ENCODE peak calls at places on chromosomes 4 and X, in eight cellular contexts. E is K562, K is spleen, M is suprapubic skin, P is tibial nerve, O is stomach, G is A549, A is uterus. Q is an unnamed sample.
A peak's percentile ranks its signal among the peaks of the same experiment; 100 is the strongest.

GRCh38 chr4:82268050-82268825 is 105.6 kb downstream of the HNRNPD start:
- DNase-seq in E (peak; percentile 59), K (no peak), M (no peak), P (peak; percentile 47), O (peak; percentile 37), G (peak; percentile 40), A (peak; percentile 30), Q (peak; percentile 65)

GRCh38 chr4:138308421-138308820 is 66.3 kb upstream of the SLC7A11 start:
- DNase-seq in E (no peak), K (no peak), M (no peak), P (no peak), O (no peak), G (no peak), A (no peak), Q (no peak)

GRCh38 chr4:66475596-66475995 is 805.3 kb upstream of the EPHA5 start:
- DNase-seq in E (no peak), K (no peak), M (no peak), P (no peak), O (no peak), G (no peak), A (no peak), Q (no peak)

GRCh38 chr4:76709454-76709853 is 188.5 kb downstream of the SOWAHB start:
- DNase-seq in E (no peak), K (no peak), M (no peak), P (no peak), O (no peak), G (no peak), A (no peak), Q (no peak)

GRCh38 chr4:60506061-60506460 is 694.1 kb upstream of the ADGRL3 start:
- DNase-seq in E (no peak), K (no peak), M (no peak), P (no peak), O (no peak), G (no peak), A (no peak), Q (no peak)

GRCh38 chr4:1250527-1250812 is 1.5 kb upstream of the CTBP1 start:
- DNase-seq in E (no peak), K (peak; percentile 80), M (no peak), P (no peak), O (no peak), G (no peak), A (no peak), Q (no peak)

GRCh38 chr4:85370400-85371032 is 104.4 kb upstream of the ARHGAP24 start:
- DNase-seq in E (peak; percentile 51), K (no peak), M (no peak), P (peak; percentile 30), O (peak; percentile 28), G (no peak), A (no peak), Q (no peak)

GRCh38 chrX:10922158-10922557 is 189.0 kb upstream of the HCCS start:
- DNase-seq in E (no peak), K (no peak), M (no peak), P (no peak), O (no peak), G (no peak), A (no peak), Q (no peak)

GRCh38 chr4:80202784-80203553 is 5.7 kb downstream of the PRDM8 start:
- DNase-seq in E (no peak), K (peak; percentile 90), M (peak; percentile 66), P (no peak), O (no peak), G (no peak), A (peak; percentile 35), Q (peak; percentile 45)

GRCh38 chr4:95847908-95848468 is 8.1 kb downstream of the PDHA2 start:
- DNase-seq in E (no peak), K (no peak), M (no peak), P (no peak), O (no peak), G (no peak), A (no peak), Q (no peak)

GRCh38 chr4:58602701-58603359 is 1492.6 kb upstream of the IGFBP7 start:
- DNase-seq in E (no peak), K (no peak), M (no peak), P (no peak), O (no peak), G (no peak), A (no peak), Q (no peak)

GRCh38 chr4:150909116-150909515 is 106.0 kb downstream of the LRBA start:
- DNase-seq in E (no peak), K (no peak), M (no peak), P (no peak), O (no peak), G (no peak), A (no peak), Q (no peak)

GRCh38 chr4:16530688-16531635 is 304.7 kb upstream of the TAPT1 start:
- DNase-seq in E (no peak), K (no peak), M (no peak), P (no peak), O (no peak), G (no peak), A (no peak), Q (no peak)

GRCh38 chrX:103685396-103685795 is 1.1 kb downstream of the MORF4L2 start:
- DNase-seq in E (peak; percentile 23), K (no peak), M (no peak), P (no peak), O (no peak), G (peak; percentile 15), A (no peak), Q (no peak)

GRCh38 chr4:87258677-87259076 is 38.3 kb upstream of the KLHL8 start:
- DNase-seq in E (no peak), K (no peak), M (no peak), P (no peak), O (no peak), G (no peak), A (no peak), Q (no peak)

GRCh38 chrX:69162466-69162865 is 2.8 kb downstream of the PJA1 start:
- DNase-seq in E (no peak), K (no peak), M (no peak), P (no peak), O (no peak), G (no peak), A (no peak), Q (no peak)

GRCh38 chrX:14697453-14697852 is 168.1 kb downstream of the GLRA2 start:
- DNase-seq in E (peak; percentile 25), K (no peak), M (no peak), P (peak; percentile 5), O (peak; percentile 28), G (peak; percentile 18), A (no peak), Q (peak; percentile 24)

GRCh38 chr4:184821242-184821641 is 4.5 kb downstream of the ACSL1 start:
- DNase-seq in E (no peak), K (no peak), M (no peak), P (no peak), O (no peak), G (no peak), A (no peak), Q (no peak)
- H3K4me1 ChIP-seq in E (peaks cover 22% of the 10 kb centered on the region), K (peaks cover 23% of the 10 kb centered on the region), M (peaks cover 60% of the 10 kb centered on the region), P (peaks cover 13% of the 10 kb centered on the region), O (peaks cover 76% of the 10 kb centered on the region), G (peaks cover 14% of the 10 kb centered on the region), A (no peaks in the 10 kb centered on the region), Q (peaks cover 38% of the 10 kb centered on the region)

GRCh38 chr4:83455300-83456183 is at the start of the genes HELQ and MRPS18C:
- DNase-seq in E (peak; percentile 99), K (peak; percentile 96), M (peak; percentile 99), P (peak; percentile 98), O (peak; percentile 96), G (peak; percentile 93), A (peak; percentile 95), Q (peak; percentile 96)
- TF ChIP-seq POLR2A in E (peak; percentile 96), K (peak; percentile 18), M (peak; percentile 83), P (peak; percentile 80), O (no peak), G (peak; percentile 62), A (peak; percentile 76), Q (peak; percentile 78)

GRCh38 chrX:40008841-40009461 is 88.8 kb downstream of the BCOR start:
- DNase-seq in E (no peak), K (peak; percentile 84), M (peak; percentile 69), P (no peak), O (no peak), G (no peak), A (peak; percentile 25), Q (peak; percentile 53)

GRCh38 chrX:40009890-40010289 is 87.9 kb downstream of the BCOR start:
- DNase-seq in E (no peak), K (no peak), M (no peak), P (no peak), O (no peak), G (no peak), A (no peak), Q (no peak)

GRCh38 chrX:40007746-40008705 is 89.7 kb downstream of the BCOR start:
- DNase-seq in E (no peak), K (no peak), M (no peak), P (no peak), O (no peak), G (no peak), A (peak; percentile 32), Q (no peak)

GRCh38 chrX:40010550-40011364 is 87.0 kb downstream of the BCOR start:
- DNase-seq in E (no peak), K (peak; percentile 76), M (no peak), P (no peak), O (no peak), G (no peak), A (no peak), Q (no peak)

DNA sequence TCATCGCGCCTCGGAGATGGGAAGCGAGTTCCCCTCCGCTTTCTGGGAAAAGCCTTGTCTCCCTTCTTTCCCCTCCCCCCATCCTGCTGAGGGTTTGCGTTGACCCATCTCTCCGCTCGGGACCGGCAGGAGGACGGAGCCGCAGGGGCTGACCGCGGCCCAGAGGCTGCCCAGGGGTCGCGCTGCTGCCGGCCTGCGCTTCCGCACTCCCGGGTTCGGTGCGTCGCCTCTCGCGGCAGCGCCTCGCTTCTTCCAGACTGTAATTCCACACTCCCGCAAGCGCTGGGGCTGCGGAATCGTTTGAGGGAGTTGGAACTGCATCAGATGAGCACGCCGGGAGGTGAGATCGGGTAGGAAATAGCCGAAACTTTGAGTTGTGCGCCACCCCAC is 88.3 kb downstream of the BCOR start:
- DNase-seq in E (no peak), K (no peak), M (no peak), P (no peak), O (no peak), G (no peak), A (no peak), Q (peak; percentile 24)
- H3K4me3 ChIP-seq in E (no peak overlapping the region), K (peak overlapping the region; percentile 56), M (peak overlapping the region; percentile 28), P (no peak overlapping the region), O (peak overlapping the region; percentile 2), G (no peak overlapping the region), A (no peak overlapping the region), Q (no peak overlapping the region)

DNA sequence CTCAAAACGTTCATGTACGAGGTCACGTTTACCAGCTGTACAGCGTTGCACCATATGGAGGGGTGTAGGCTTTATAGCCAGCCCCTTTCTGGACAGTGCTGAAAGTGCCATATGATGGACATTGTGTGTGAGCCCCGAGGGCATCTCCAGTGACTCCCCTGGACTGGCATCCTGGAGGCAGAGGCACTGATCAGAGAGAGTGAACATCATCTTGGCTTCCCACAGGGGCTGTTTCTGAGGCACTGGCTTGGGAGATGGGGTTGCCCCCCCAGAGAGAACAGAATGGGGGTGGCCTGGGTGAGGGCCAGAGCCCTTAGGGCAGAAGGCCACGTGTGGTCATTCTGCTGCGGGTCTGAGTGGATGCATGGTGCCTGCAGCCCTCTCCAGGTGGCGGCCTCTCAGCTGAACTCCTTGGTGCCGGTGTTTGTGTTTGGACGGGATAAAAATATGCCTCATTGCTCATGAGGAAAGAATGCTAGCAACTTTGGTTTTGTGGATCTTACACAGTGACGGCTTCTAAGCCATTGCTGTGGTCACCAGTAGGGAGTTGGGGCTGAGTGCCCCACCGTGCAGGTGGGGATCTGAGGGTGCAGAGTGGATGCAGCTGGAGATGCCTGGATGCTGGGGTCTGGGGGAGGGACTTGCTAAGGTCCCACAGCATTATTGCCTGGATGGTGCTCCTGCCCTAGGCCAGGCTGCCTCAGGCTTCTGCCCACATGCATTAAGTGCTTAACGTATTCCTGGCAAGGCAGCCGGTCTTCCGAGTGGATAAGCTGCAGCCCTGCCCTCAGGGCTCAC is 3.4 kb downstream of the WFS1 start:
- DNase-seq in E (no peak), K (peak; percentile 73), M (no peak), P (no peak), O (no peak), G (peak; percentile 45), A (no peak), Q (no peak)
- H3K4me1 ChIP-seq in E (peaks cover 16% of the 10 kb centered on the region), K (peaks cover 30% of the 10 kb centered on the region), M (peaks cover 55% of the 10 kb centered on the region), P (peaks cover 43% of the 10 kb centered on the region), O (peaks cover 85% of the 10 kb centered on the region), G (peaks cover 28% of the 10 kb centered on the region), A (peaks cover 44% of the 10 kb centered on the region), Q (no peaks in the 10 kb centered on the region)